ENCODE peak calls at places on chromosomes 16 and 17, in nine cellular contexts. M, F, R, C, O, J, U, H and V are unnamed samples.

GRCh38 chr17:77337150-77337549 is 196.4 kb downstream of the SEC14L1 start:
- DNase-seq in U (no peak), R (no peak), C (no peak), M (no peak), O (no peak), H (no peak), J (no peak), F (no peak), V (no peak)

GRCh38 chr16:471353-472198 is 46.1 kb downstream of the RAB11FIP3 start:
- DNase-seq in U (no peak), J (no peak), C (no peak), M (no peak), F (peak; percentile 25), R (no peak), H (no peak), O (peak; percentile 19), V (peak; percentile 23)

GRCh38 chr17:16391451-16391850 is 10.6 kb downstream of the UBB start:
- DNase-seq in M (no peak), U (no peak), O (no peak), J (no peak), H (no peak), R (no peak), F (no peak), C (no peak), V (no peak)

GRCh38 chr16:27491894-27492587 is 57.7 kb downstream of the GTF3C1 start:
- DNase-seq in C (no peak), U (no peak), J (no peak), O (no peak), M (no peak), H (no peak), F (no peak), R (no peak), V (no peak)

GRCh38 chr17:63434951-63435571 is 11.0 kb downstream of the CYB561 start:
- DNase-seq in M (peak; percentile 96), J (peak; percentile 47), F (peak; percentile 65), C (peak; percentile 76), R (no peak), H (no peak), U (no peak), O (peak; percentile 25), V (peak; percentile 79)

GRCh38 chr16:4090476-4090875 is 25.8 kb downstream of the ADCY9 start:
- DNase-seq in J (peak; percentile 27), M (no peak), O (no peak), F (peak; percentile 64), H (no peak), U (peak; percentile 77), R (no peak), C (no peak), V (peak; percentile 65)

GRCh38 chr17:48313096-48313495 is 116.9 kb downstream of the SKAP1 start:
- DNase-seq in H (no peak), O (no peak), J (no peak), U (no peak), M (no peak), C (no peak), F (no peak), R (no peak), V (no peak)

GRCh38 chr17:17714879-17715278 is 33.6 kb downstream of the RAI1 start:
- DNase-seq in U (no peak), C (no peak), H (no peak), F (no peak), J (no peak), O (no peak), R (no peak), M (no peak), V (no peak)

GRCh38 chr17:32494621-32495346 is 8.0 kb downstream of the CDK5R1 start:
- DNase-seq in C (no peak), J (no peak), U (peak; percentile 76), O (no peak), H (no peak), R (no peak), M (no peak), F (no peak), V (no peak)

GRCh38 chr17:46154151-46154816 is 38.9 kb downstream of the KANSL1 start:
- DNase-seq in F (no peak), U (no peak), R (peak; percentile 46), H (no peak), C (peak; percentile 26), M (no peak), O (peak; percentile 38), J (no peak), V (no peak)

GRCh38 chr17:75411328-75412067 is 6.0 kb upstream of the GRB2 start:
- DNase-seq in R (no peak), C (no peak), M (no peak), F (no peak), U (no peak), O (no peak), H (no peak), J (no peak), V (no peak)

GRCh38 chr17:7820231-7820630 is 13.8 kb upstream of the KDM6B start:
- DNase-seq in F (no peak), J (no peak), O (no peak), M (no peak), H (no peak), U (no peak), R (no peak), C (no peak), V (no peak)

GRCh38 chr16:70337814-70338213 is 8.9 kb upstream of the DDX19A start:
- DNase-seq in J (no peak), H (no peak), U (no peak), F (no peak), O (no peak), R (no peak), C (no peak), M (no peak), V (no peak)
- H3K4me3 ChIP-seq in J (no peak overlapping the region), H (no peak overlapping the region), U (no peak overlapping the region), F (no peak overlapping the region), O (no peak overlapping the region), R (no peak overlapping the region), C (no peak overlapping the region), M (no peak overlapping the region), V (no peak overlapping the region)

DNA sequence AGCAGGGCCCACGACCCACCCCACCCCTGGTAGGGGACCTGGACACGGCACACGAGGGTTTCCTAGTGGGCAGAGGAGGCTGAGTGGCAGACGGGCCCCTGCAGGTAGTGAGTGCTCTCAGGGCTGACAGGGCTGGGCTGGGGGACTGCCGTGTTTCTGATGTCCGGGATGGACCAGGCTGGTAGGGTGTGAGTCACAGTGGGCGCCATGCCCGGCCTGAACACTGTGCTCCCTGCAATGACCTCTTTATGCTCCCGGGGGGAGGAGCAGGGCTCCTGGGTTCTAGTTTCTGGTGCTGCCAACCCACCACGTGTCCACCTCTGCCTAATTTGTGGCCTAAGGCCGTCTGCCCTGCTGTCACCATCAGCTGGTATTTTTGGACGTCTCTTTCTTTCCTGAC is 26.3 kb downstream of the ARHGAP23 start:
- DNase-seq in M (peak; percentile 63), J (peak; percentile 75), O (peak; percentile 80), F (peak; percentile 91), H (peak; percentile 64), C (no peak), U (no peak), R (no peak), V (peak; percentile 90)
- H3K4me1 ChIP-seq in M (peaks cover 69% of the 10 kb centered on the region), J (peaks cover 41% of the 10 kb centered on the region), O (peaks cover 49% of the 10 kb centered on the region), F (peaks cover 95% of the 10 kb centered on the region), H (peaks cover 72% of the 10 kb centered on the region), C (no peaks in the 10 kb centered on the region), U (peaks cover 73% of the 10 kb centered on the region), R (peaks cover 25% of the 10 kb centered on the region), V (peaks cover 77% of the 10 kb centered on the region)

GRCh38 chr16:10885246-10885645 is 8.2 kb downstream of the CIITA start:
- DNase-seq in H (no peak), R (peak; percentile 48), F (no peak), C (no peak), M (no peak), O (no peak), U (no peak), J (no peak), V (no peak)

GRCh38 chr16:10886739-10887269 is 9.8 kb downstream of the CIITA start:
- DNase-seq in O (no peak), R (peak; percentile 58), U (no peak), M (no peak), F (no peak), J (no peak), C (no peak), H (no peak), V (no peak)

GRCh38 chr16:10888320-10888937 is 11.4 kb downstream of the CIITA start:
- DNase-seq in R (peak; percentile 80), F (peak; percentile 32), U (no peak), J (no peak), M (no peak), H (no peak), C (no peak), O (no peak), V (no peak)

GRCh38 chr16:10892782-10893181 is 15.8 kb downstream of the CIITA start:
- DNase-seq in O (no peak), M (no peak), U (no peak), F (no peak), J (no peak), H (no peak), R (no peak), C (no peak), V (no peak)

DNA sequence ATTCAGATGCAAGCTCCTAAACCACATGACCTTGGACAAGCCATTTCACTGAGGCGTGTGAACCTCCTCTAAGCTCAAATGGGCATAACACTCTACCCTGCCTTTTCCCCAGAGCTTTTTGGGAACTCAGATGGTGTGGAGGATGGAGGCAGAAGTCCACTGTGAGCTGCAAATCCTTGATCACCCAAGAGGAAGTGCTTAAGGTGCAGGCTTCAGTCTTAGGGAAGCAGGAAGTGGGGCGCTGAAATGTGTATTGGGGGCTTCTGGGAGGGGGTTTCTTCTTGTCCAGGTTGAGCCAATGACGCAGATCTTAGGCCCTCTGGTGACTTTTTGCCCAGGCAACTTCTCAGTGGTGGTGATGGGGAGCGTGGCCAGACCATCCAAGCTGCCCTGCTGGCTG is 12.9 kb downstream of the CIITA start:
- DNase-seq in J (no peak), C (no peak), M (no peak), U (no peak), O (no peak), R (peak; percentile 39), F (no peak), H (no peak), V (no peak)
- H3K27ac ChIP-seq in J (no peak overlapping the region), C (no peak overlapping the region), M (no peak overlapping the region), U (no peak overlapping the region), O (no peak overlapping the region), R (peak overlapping the region; percentile 91), F (no peak overlapping the region), H (no peak overlapping the region), V (no peak overlapping the region)

GRCh38 chr16:84193480-84193879 is 2.5 kb downstream of the ADAD2 start:
- DNase-seq in O (no peak), J (no peak), F (no peak), M (no peak), C (no peak), U (no peak), R (no peak), H (no peak), V (no peak)

GRCh38 chr16:84194470-84195200 is 3.7 kb downstream of the ADAD2 start:
- DNase-seq in J (no peak), U (no peak), R (no peak), M (no peak), C (peak; percentile 33), O (no peak), F (no peak), H (no peak), V (no peak)

GRCh38 chr16:84196101-84196500 is 5.1 kb downstream of the ADAD2 start:
- DNase-seq in C (no peak), J (no peak), F (no peak), O (no peak), M (no peak), H (no peak), U (no peak), R (no peak), V (no peak)

GRCh38 chr16:84195201-84196093 is 4.5 kb downstream of the ADAD2 start:
- DNase-seq in C (no peak), J (no peak), U (no peak), R (no peak), M (no peak), O (no peak), F (no peak), H (no peak), V (no peak)

GRCh38 chr16:84194018-84194417 is 3.1 kb downstream of the ADAD2 start:
- DNase-seq in O (no peak), C (no peak), J (no peak), H (no peak), F (no peak), R (no peak), U (no peak), M (no peak), V (no peak)
- H3K4me3 ChIP-seq in O (no peak overlapping the region), C (no peak overlapping the region), J (no peak overlapping the region), H (no peak overlapping the region), F (no peak overlapping the region), R (no peak overlapping the region), U (no peak overlapping the region), M (no peak overlapping the region), V (no peak overlapping the region)